ENCODE peak calls at places on chromosomes 4 and X, in five cellular contexts. E is K562, J is Panc1, Y is GM23338, D is A549. K is an unnamed sample.

GRCh38 chr4:80566203-80566872 is 230.8 kb downstream of the CFAP299 start:
- DNase-seq in E (no peak), J (no peak), Y (no peak), D (no peak), K (no peak)

GRCh38 chr4:145098675-145099037 is 545 bp downstream of the ABCE1 start:
- DNase-seq in E (peak; percentile 56), J (peak; percentile 20), Y (no peak), D (peak; percentile 52), K (peak; percentile 47)

GRCh38 chr4:85498068-85498733 is 23.3 kb downstream of the ARHGAP24 start:
- DNase-seq in E (no peak), J (no peak), Y (no peak), D (peak; percentile 79), K (peak; percentile 28)

GRCh38 chr4:55458164-55458563 is 62.4 kb downstream of the TMEM165 start:
- DNase-seq in E (no peak), J (no peak), Y (no peak), D (no peak), K (no peak)

GRCh38 chrX:79259073-79259689 is 108.0 kb downstream of the ITM2A start:
- DNase-seq in E (no peak), J (no peak), Y (no peak), D (no peak), K (peak; percentile 77)

GRCh38 chrX:41224606-41225005 is 109.4 kb upstream of the DDX3X start:
- DNase-seq in E (no peak), J (no peak), Y (no peak), D (no peak), K (no peak)

GRCh38 chrX:136028383-136028984 is 43.2 kb downstream of the SLC9A6 start:
- DNase-seq in E (peak; percentile 16), J (peak; percentile 22), Y (peak; percentile 47), D (peak; percentile 55), K (no peak)

GRCh38 chrX:137051978-137052640 is 18.3 kb upstream of the GPR101 start:
- DNase-seq in E (peak; percentile 75), J (peak; percentile 8), Y (peak; percentile 70), D (peak; percentile 49), K (peak; percentile 5)

GRCh38 chr4:99966692-99967091 is 16.6 kb upstream of the H2AZ1 start:
- DNase-seq in E (no peak), J (no peak), Y (no peak), D (no peak), K (no peak)

GRCh38 chrX:2500681-2501151 is at the start of the genes DHRSX and ZBED1:
- DNase-seq in E (peak; percentile 57), J (no peak), Y (no peak), D (peak; percentile 37), K (peak; percentile 13)

GRCh38 chrX:153625271-153626024 is 21.6 kb upstream of the DUSP9 start:
- DNase-seq in E (no peak), J (no peak), Y (no peak), D (no peak), K (no peak)

GRCh38 chr4:160364217-160364616 is 1261.3 kb downstream of the RAPGEF2 start:
- DNase-seq in E (no peak), J (no peak), Y (no peak), D (no peak), K (no peak)

GRCh38 chr4:168886361-168886760 is 123.7 kb downstream of the CBR4 start:
- DNase-seq in E (no peak), J (no peak), Y (no peak), D (peak; percentile 25), K (no peak)

GRCh38 chr4:42331914-42332368 is 65.3 kb upstream of the SHISA3 start:
- DNase-seq in E (no peak), J (no peak), Y (no peak), D (peak; percentile 32), K (no peak)

GRCh38 chrX:101595739-101596419 is 21.9 kb downstream of the ARMCX6 start:
- DNase-seq in E (peak; percentile 38), J (peak; percentile 33), Y (peak; percentile 74), D (peak; percentile 72), K (peak; percentile 29)

GRCh38 chr4:94532016-94532789 is 80.5 kb downstream of the PDLIM5 start:
- DNase-seq in E (peak; percentile 30), J (no peak), Y (no peak), D (peak; percentile 49), K (no peak)

GRCh38 chr4:8612646-8613045 is 20.1 kb downstream of the CPZ start:
- DNase-seq in E (no peak), J (no peak), Y (no peak), D (no peak), K (no peak)

GRCh38 chr4:4341861-4342650 is 44.8 kb upstream of the NSG1 start:
- DNase-seq in E (no peak), J (no peak), Y (no peak), D (no peak), K (no peak)

GRCh38 chr4:4343038-4343437 is 43.9 kb upstream of the NSG1 start:
- DNase-seq in E (no peak), J (no peak), Y (no peak), D (no peak), K (no peak)

GRCh38 chr4:4338201-4338600 is 48.1 kb downstream of the ZBTB49 start:
- DNase-seq in E (no peak), J (no peak), Y (no peak), D (no peak), K (no peak)

GRCh38 chr4:4338632-4339031 is 48.3 kb upstream of the NSG1 start:
- DNase-seq in E (no peak), J (no peak), Y (no peak), D (no peak), K (no peak)

GRCh38 chr4:4339504-4340085 is 47.3 kb upstream of the NSG1 start:
- DNase-seq in E (peak; percentile 76), J (no peak), Y (no peak), D (no peak), K (no peak)
- TF ChIP-seq REST in E (no peak), J (no peak), Y (no peak), D (no peak), K (no peak)

GRCh38 chrX:109928596-109929335 is 74.1 kb upstream of the TMEM164 start:
- DNase-seq in E (no peak), J (no peak), Y (no peak), D (no peak), K (no peak)

GRCh38 chrX:109927663-109928273 is 75.1 kb upstream of the TMEM164 start:
- DNase-seq in E (no peak), J (no peak), Y (no peak), D (no peak), K (no peak)

GRCh38 chrX:109934434-109934833 is 68.5 kb upstream of the TMEM164 start:
- DNase-seq in E (no peak), J (no peak), Y (no peak), D (no peak), K (no peak)

GRCh38 chrX:109934935-109935334 is 68.0 kb upstream of the TMEM164 start:
- DNase-seq in E (no peak), J (no peak), Y (no peak), D (no peak), K (no peak)

GRCh38 chrX:109931677-109932076 is 71.2 kb upstream of the TMEM164 start:
- DNase-seq in E (no peak), J (no peak), Y (no peak), D (no peak), K (no peak)
- TF ChIP-seq REST in E (no peak), J (no peak), Y (no peak), D (no peak), K (no peak)

DNA sequence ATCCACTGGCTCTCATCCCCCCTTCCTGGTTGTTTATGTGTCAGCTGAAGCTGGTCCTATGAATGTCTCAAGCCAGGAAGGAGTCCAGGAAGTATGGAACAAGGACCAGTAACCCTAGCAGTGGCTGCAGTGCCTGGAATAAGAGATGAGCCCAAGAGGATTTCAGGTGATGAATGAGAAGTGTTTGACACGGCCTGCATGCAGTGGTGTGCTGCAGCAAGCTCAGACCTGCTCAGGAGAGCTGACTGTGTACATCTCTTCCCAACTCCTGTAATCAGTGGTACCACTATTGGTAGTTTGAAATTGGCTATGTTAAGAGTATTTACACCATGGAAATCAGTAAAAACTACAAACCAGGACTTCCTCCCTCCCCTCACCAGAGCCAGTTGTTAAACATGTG is 88.0 kb downstream of the IQCM start:
- DNase-seq in E (no peak), J (no peak), Y (no peak), D (no peak), K (no peak)
- TF ChIP-seq REST in E (no peak), J (no peak), Y (no peak), D (no peak), K (no peak)

DNA sequence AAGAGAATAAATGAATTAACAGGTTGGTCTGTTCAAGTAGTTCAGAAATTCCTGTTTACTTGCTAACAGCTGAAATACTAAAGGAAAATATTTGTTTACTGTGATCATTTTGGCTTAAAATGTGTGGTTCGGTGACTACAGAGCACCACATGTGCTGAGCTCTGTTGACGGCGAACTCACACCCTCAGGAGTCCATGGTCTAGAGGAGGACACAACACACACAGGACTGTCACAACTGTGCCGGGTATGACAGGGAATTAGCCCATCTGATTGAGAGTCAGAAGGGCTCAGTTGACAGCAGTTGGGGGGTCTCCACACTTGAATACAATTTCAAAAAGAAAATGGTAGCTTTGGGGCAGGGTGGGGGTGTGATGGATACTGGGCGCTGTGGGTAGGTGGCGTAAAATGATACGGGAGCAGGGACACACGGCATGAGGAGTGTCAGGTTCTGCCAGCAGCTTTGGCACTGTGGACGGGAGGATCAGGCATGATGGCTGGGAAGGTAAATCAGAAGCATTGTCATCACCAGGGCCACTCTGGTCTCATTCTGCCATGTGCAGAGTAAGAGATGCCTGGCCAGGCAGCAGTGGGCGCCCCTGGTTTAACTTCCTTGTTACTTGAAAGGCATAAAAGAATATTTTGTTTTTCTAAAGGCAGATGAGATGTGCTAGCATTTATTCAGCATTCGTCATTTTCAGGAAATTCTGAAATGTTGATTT is 33.3 kb downstream of the CLDN22 start:
- DNase-seq in E (no peak), J (no peak), Y (no peak), D (no peak), K (no peak)
- TF ChIP-seq REST in E (no peak), J (no peak), Y (no peak), D (no peak), K (no peak)

GRCh38 chr4:37835806-37836205 is 9.3 kb downstream of the PGM2 start:
- DNase-seq in E (no peak), J (no peak), Y (no peak), D (no peak), K (no peak)

GRCh38 chr4:37836838-37837413 is 10.4 kb downstream of the PGM2 start:
- DNase-seq in E (no peak), J (no peak), Y (no peak), D (no peak), K (no peak)

GRCh38 chr4:37836256-37836655 is 9.8 kb downstream of the PGM2 start:
- DNase-seq in E (no peak), J (no peak), Y (no peak), D (no peak), K (no peak)

GRCh38 chr4:37839426-37839825 is 12.9 kb downstream of the PGM2 start:
- DNase-seq in E (no peak), J (no peak), Y (no peak), D (no peak), K (no peak)

DNA sequence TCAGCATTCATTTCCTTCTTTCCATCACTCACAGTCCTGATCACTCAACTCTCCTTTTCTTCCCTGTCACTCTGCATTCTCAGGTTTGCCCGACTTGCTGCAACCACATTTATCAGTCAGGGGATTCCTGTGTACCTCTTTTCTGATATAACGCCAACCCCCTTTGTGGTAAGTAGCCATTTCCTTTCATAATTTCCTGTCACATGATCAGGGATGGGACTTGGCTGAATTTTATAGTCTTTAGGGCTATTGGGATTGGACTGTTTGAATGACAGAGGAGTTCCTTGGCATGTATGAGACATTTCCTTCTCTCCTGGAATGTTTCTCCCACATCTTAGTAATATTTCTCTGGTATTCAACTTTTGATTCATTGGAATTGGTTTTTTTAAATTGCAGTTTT is 11.0 kb downstream of the PGM2 start:
- DNase-seq in E (no peak), J (no peak), Y (no peak), D (no peak), K (no peak)
- TF ChIP-seq REST in E (no peak), J (no peak), Y (no peak), D (no peak), K (no peak)

GRCh38 chrX:150225756-150226155 is 137.4 kb upstream of the MAMLD1 start:
- DNase-seq in E (no peak), J (no peak), Y (peak; percentile 38), D (no peak), K (no peak)
- TF ChIP-seq REST in E (no peak), J (no peak), Y (no peak), D (no peak), K (no peak)

K was measured in HL-60.